ENCODE peak calls at places on chromosomes 5 and 9, in five cellular contexts. C is sigmoid colon, L is transverse colon, H is A549, I is ovary. V is an unnamed sample.

GRCh38 chr5:1502046-1502736 is 21.6 kb downstream of the LPCAT1 start:
- DNase-seq in C (no peak), L (peak), H (no peak), I (no peak), V (peak)

GRCh38 chr5:35884125-35884788 is 27.6 kb downstream of the IL7R start:
- DNase-seq in C (no peak), L (no peak), H (no peak), I (no peak), V (no peak)

GRCh38 chr5:150350524-150351344 is 6.8 kb upstream of the TCOF1 start:
- DNase-seq in C (peak), L (peak), H (peak), I (peak), V (peak)

GRCh38 chr9:97807681-97808080 is 45.3 kb upstream of the FOXE1 start:
- DNase-seq in C (no peak), L (no peak), H (no peak), I (no peak), V (no peak)

GRCh38 chr5:56814963-56815656 is at the start of gene MAP3K1:
- DNase-seq in C (peak), L (peak), H (peak), I (peak), V (peak)

GRCh38 chr5:170758481-170758880 is 25.0 kb upstream of the GABRP start:
- DNase-seq in C (no peak), L (no peak), H (no peak), I (no peak), V (no peak)

GRCh38 chr5:58369513-58370156 is 90.3 kb downstream of the PLK2 start:
- DNase-seq in C (no peak), L (no peak), H (no peak), I (no peak), V (no peak)

GRCh38 chr9:89274838-89275237 is 36.2 kb upstream of the CKS2 start:
- DNase-seq in C (no peak), L (no peak), H (no peak), I (no peak), V (no peak)

GRCh38 chr9:84839538-84839937 is 170.0 kb downstream of the NTRK2 start:
- DNase-seq in C (no peak), L (no peak), H (no peak), I (no peak), V (no peak)

GRCh38 chr5:1122511-1123284 is 10.8 kb upstream of the SLC12A7 start:
- DNase-seq in C (no peak), L (no peak), H (no peak), I (no peak), V (no peak)

GRCh38 chr5:135386096-135386495 is 12.9 kb downstream of the MACROH2A1 start:
- DNase-seq in C (no peak), L (no peak), H (no peak), I (no peak), V (peak)

GRCh38 chr9:26077860-26078259 is 399.6 kb upstream of the TUSC1 start:
- DNase-seq in C (peak), L (no peak), H (no peak), I (no peak), V (no peak)

GRCh38 chr9:20322212-20322611 is 300.1 kb downstream of the MLLT3 start:
- DNase-seq in C (no peak), L (no peak), H (no peak), I (no peak), V (no peak)
- H3K27ac ChIP-seq in C (no peak), L (no peak), H (no peak), I (no peak), V (no peak)

DNA sequence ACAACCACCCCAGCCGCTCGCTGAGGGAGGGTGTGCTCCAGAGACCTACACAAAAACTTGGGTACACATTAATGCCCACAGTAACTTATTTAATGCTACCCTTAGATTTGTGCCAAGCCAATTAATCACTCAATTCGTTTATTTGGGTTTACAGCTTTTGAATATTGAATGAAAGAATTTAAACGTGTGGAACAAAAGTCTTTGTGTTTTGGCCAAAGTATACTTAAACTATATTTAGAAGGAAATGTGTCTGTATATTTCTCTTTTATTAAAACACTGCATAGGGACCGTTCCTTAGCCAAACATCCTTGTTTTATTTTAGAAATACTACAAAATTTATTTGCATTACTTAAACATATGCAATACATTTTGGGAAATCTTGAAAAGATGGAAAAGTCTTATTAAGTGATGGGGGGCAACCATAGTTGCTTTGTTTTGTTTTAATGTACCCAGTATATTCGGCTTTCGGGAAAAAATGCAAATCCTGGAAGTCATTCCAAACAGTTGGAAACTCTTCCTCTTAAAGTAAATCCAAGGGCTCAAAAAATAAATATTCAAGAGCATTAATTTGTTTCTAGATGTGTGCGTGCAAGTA is 11.8 kb downstream of the ZNF608 start:
- DNase-seq in C (no peak), L (no peak), H (no peak), I (no peak), V (no peak)
- H3K4me3 ChIP-seq in C (peak), L (peak), H (no peak), I (peak), V (no peak)

GRCh38 chr9:72150172-72150571 is 932 bp downstream of the GDA start:
- DNase-seq in C (no peak), L (no peak), H (no peak), I (no peak), V (no peak)

GRCh38 chr9:72147676-72148075 is 1.6 kb upstream of the GDA start:
- DNase-seq in C (no peak), L (no peak), H (no peak), I (no peak), V (no peak)

GRCh38 chr9:72150653-72151052 is 1.4 kb downstream of the GDA start:
- DNase-seq in C (no peak), L (no peak), H (no peak), I (no peak), V (no peak)

GRCh38 chr9:72149231-72149975 is at the start of gene GDA:
- DNase-seq in C (no peak), L (peak), H (peak), I (no peak), V (no peak)

GRCh38 chr9:72151099-72151498 is 1.9 kb downstream of the GDA start:
- DNase-seq in C (no peak), L (no peak), H (no peak), I (no peak), V (no peak)
- TF ChIP-seq POLR2A in C (no peak), L (no peak), H (no peak), I (no peak), V (no peak)

GRCh38 chr9:127550751-127551150 is 61.3 kb upstream of the STXBP1 start:
- DNase-seq in C (no peak), L (peak), H (no peak), I (no peak), V (no peak)

GRCh38 chr9:127548352-127548878 is 63.7 kb upstream of the STXBP1 start:
- DNase-seq in C (no peak), L (no peak), H (no peak), I (no peak), V (no peak)

GRCh38 chr9:127549218-127549617 is 62.9 kb upstream of the STXBP1 start:
- DNase-seq in C (no peak), L (no peak), H (no peak), I (no peak), V (no peak)

GRCh38 chr9:127550277-127550676 is 61.8 kb upstream of the STXBP1 start:
- DNase-seq in C (no peak), L (no peak), H (no peak), I (no peak), V (no peak)

DNA sequence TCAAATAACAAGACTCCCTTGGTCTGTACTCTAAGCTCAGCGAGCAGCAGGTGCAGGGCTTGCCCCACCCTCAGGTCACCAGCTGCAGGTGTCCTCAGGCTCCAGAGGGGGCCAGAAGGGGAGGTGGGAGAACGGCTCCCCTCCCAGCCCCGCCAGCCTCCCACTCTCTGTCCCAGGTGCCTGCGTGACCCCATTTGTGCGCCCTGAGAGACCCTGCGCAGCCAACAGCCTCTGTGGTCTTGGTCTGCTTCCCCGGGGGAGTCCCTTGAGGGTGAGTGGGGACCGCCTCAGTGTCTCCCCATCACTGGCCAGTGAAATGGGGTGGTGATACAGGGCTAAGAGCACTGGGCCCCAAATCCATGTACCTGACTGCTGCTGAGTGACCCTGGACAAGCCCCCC is 62.3 kb upstream of the STXBP1 start:
- DNase-seq in C (no peak), L (no peak), H (no peak), I (no peak), V (no peak)
- H3K27ac ChIP-seq in C (no peak), L (no peak), H (peak), I (no peak), V (no peak)

DNA sequence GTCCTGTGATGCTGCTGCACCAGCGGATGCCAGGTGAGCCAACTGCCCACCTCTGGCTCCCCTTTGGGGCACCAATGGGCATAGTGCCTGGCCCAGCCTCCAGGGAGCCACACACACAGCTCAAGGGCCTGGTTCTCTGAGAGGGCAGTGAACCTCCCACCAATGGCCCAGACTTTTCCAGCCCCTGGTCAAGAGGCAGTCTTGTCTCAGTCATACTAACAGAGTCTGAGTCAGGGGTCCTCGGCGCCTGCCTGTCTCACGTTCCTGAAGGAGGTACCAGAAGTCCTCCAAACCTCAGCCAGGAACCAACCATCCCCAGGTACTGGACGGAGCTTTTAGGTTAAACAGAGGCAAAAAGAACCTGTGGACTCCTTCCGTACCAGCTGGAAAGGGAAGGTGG is 121.1 kb downstream of the C5orf15 start:
- DNase-seq in C (no peak), L (no peak), H (no peak), I (no peak), V (no peak)
- H3K4me3 ChIP-seq in C (no peak), L (no peak), H (no peak), I (no peak), V (no peak)

GRCh38 chr5:54626407-54626806 is 108.8 kb downstream of the SNX18 start:
- DNase-seq in C (no peak), L (no peak), H (no peak), I (no peak), V (no peak)
- TF ChIP-seq POLR2A in C (no peak), L (no peak), H (no peak), I (no peak), V (no peak)

DNA sequence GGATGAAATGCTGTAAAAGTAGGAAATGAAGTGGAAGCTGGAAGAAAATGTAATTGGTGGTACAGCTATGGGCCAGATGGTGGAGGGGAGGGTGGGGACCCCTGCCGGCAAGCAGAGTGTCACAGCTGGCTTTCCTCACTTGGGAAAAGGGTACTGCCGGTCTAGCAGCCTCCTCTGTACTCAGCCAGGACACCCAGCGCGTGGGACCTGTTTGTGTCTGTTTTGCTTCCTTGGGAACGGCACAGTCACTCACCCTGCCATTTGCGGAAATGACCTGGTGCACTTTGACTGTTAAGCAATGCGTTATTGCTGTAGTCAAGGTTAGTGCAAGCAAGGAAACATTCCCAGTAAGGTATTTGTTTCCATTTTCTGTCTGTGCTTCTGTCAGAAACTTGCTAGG is 10.1 kb downstream of the TMEM252 start:
- DNase-seq in C (peak), L (peak), H (peak), I (peak), V (peak)
- H3K27ac ChIP-seq in C (peak), L (peak), H (no peak), I (no peak), V (peak)

GRCh38 chr5:159915913-159916840 is at the start of gene ADRA1B:
- DNase-seq in C (peak), L (peak), H (peak), I (peak), V (peak)
- H3K4me3 ChIP-seq in C (peak), L (peak), H (peak), I (peak), V (peak)

GRCh38 chr5:121171834-121172233 is 679.8 kb upstream of the FTMT start:
- DNase-seq in C (no peak), L (no peak), H (no peak), I (no peak), V (no peak)
- TF ChIP-seq POLR2A in C (no peak), L (no peak), H (no peak), I (no peak), V (no peak)

GRCh38 chr5:36944024-36944423 is 67.5 kb downstream of the NIPBL start:
- DNase-seq in C (no peak), L (no peak), H (no peak), I (no peak), V (no peak)

GRCh38 chr5:36945687-36946086 is 69.1 kb downstream of the NIPBL start:
- DNase-seq in C (no peak), L (no peak), H (no peak), I (no peak), V (no peak)

GRCh38 chr5:36946101-36946500 is 69.5 kb downstream of the NIPBL start:
- DNase-seq in C (no peak), L (no peak), H (no peak), I (no peak), V (no peak)

GRCh38 chr5:36944607-36945225 is 68.1 kb downstream of the NIPBL start:
- DNase-seq in C (no peak), L (no peak), H (peak), I (no peak), V (no peak)

GRCh38 chr5:36943584-36943983 is 67.0 kb downstream of the NIPBL start:
- DNase-seq in C (no peak), L (no peak), H (no peak), I (no peak), V (no peak)
- H3K27ac ChIP-seq in C (no peak), L (no peak), H (no peak), I (no peak), V (no peak)

V was measured in spleen.